ENCODE peak calls at places on chromosomes 16 and 17, in five cellular contexts. Y is K562, A is HCT116, K is GM12878, W is GM23338. T is an unnamed sample.

GRCh38 chr16:20880867-20881866 is 19.0 kb downstream of the DCUN1D3 start:
- DNase-seq in K (no peak), W (no peak), A (no peak), Y (no peak), T (no peak)

GRCh38 chr17:49425004-49425286 is 10.3 kb upstream of the PHB1 start:
- DNase-seq in Y (no peak), A (no peak), K (no peak), W (no peak), T (no peak)

GRCh38 chr16:62664566-62664965 is 628.3 kb upstream of the CDH8 start:
- DNase-seq in K (no peak), A (no peak), Y (no peak), W (peak), T (no peak)

GRCh38 chr17:27081002-27081638 is 212.8 kb upstream of the WSB1 start:
- DNase-seq in A (no peak), W (no peak), Y (no peak), K (no peak), T (no peak)

GRCh38 chr16:76577003-76577402 is 299.8 kb downstream of the CNTNAP4 start:
- DNase-seq in A (no peak), W (no peak), Y (no peak), K (peak), T (no peak)

GRCh38 chr17:35486920-35487727 is 38.6 kb upstream of the SLFN13 start:
- DNase-seq in Y (no peak), A (no peak), W (peak), K (peak), T (no peak)

GRCh38 chr16:67883872-67884261 is 818 bp upstream of the NRN1L start:
- DNase-seq in K (no peak), Y (peak), A (peak), W (peak), T (no peak)

GRCh38 chr16:49528564-49529150 is 155.1 kb downstream of the C16orf78 start:
- DNase-seq in Y (no peak), K (no peak), A (no peak), W (no peak), T (no peak)

GRCh38 chr17:73657473-73658116 is 13.3 kb upstream of the SDK2 start:
- DNase-seq in Y (peak), A (peak), K (no peak), W (peak), T (no peak)

GRCh38 chr16:88816736-88817535 is 5.2 kb upstream of the APRT start:
- DNase-seq in Y (no peak), K (no peak), A (no peak), W (no peak), T (no peak)

GRCh38 chr17:76710863-76711611 is at the start of gene MXRA7:
- DNase-seq in A (no peak), K (no peak), W (peak), Y (peak), T (no peak)

GRCh38 chr17:21042434-21043295 is at the start of gene USP22:
- DNase-seq in K (no peak), Y (no peak), A (no peak), W (no peak), T (no peak)

GRCh38 chr16:85177448-85177846 is 65.2 kb upstream of the CIBAR2 start:
- DNase-seq in A (no peak), K (no peak), W (no peak), Y (no peak), T (no peak)

GRCh38 chr16:27969574-27969973 is 93.9 kb downstream of the GSG1L start:
- DNase-seq in A (no peak), K (no peak), Y (no peak), W (no peak), T (no peak)

GRCh38 chr17:39208893-39209292 is 8.8 kb downstream of the RPL19 start:
- DNase-seq in A (no peak), Y (peak), K (no peak), W (no peak), T (no peak)

GRCh38 chr17:57279432-57279831 is 23.1 kb downstream of the MSI2 start:
- DNase-seq in W (no peak), A (no peak), K (no peak), Y (no peak), T (no peak)

GRCh38 chr16:73232555-73233422 is 184.9 kb upstream of the ZFHX3 start:
- DNase-seq in W (no peak), K (no peak), Y (no peak), A (peak), T (no peak)

GRCh38 chr16:80337786-80338185 is 203.0 kb upstream of the DYNLRB2 start:
- DNase-seq in W (no peak), K (no peak), A (no peak), Y (no peak), T (no peak)

GRCh38 chr16:14301150-14302030 is 230.3 kb downstream of the MRTFB start:
- DNase-seq in W (peak), Y (peak), K (no peak), A (no peak), T (no peak)

DNA sequence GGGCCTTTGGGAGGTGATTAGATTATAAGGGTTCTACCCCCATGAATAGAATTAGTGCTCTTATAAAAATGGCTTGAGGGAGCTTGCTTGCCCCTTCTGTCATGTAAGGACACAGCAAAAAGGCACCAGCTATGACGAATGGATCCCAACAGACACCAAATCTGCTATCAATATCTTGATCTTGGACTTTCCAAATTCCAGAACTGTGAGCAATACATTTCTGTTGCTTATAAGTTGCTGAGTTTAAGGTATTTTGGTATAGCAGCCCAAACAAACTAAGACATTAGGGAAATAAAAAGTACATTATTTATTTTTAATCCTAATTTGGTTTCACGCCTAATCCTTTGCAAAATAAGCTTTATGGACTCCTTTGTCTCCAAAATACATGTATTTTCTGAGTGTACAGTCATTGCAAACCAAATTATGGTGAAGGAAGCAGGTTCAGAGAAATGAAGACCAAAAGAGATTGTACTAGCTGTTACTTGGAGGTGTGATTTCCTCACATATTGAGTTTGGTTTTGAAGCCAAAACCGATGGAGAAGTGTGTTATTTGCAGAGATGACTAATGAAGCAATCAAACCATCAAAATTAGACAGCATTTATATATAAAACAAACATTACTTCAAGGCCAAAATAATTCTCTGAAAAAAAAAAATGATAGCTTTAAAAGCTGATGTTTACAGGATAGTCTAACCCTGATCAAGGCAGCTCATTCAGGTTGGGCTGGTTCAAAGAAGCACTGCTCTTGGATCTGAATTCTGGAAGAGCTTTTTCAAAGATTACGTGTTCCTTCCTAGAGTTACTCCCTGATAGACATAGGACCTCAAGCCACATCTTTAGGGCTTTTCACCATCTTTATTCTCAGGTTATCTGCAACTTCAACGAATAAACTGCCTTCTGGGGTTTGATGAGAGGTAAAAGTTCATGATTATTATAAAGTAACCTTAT is 71.6 kb downstream of the MYO1D start:
- DNase-seq in Y (no peak), A (no peak), K (no peak), W (no peak), T (no peak)
- TF ChIP-seq REST in Y (no peak), A (no peak), K (no peak), W (no peak), T (no peak)

DNA sequence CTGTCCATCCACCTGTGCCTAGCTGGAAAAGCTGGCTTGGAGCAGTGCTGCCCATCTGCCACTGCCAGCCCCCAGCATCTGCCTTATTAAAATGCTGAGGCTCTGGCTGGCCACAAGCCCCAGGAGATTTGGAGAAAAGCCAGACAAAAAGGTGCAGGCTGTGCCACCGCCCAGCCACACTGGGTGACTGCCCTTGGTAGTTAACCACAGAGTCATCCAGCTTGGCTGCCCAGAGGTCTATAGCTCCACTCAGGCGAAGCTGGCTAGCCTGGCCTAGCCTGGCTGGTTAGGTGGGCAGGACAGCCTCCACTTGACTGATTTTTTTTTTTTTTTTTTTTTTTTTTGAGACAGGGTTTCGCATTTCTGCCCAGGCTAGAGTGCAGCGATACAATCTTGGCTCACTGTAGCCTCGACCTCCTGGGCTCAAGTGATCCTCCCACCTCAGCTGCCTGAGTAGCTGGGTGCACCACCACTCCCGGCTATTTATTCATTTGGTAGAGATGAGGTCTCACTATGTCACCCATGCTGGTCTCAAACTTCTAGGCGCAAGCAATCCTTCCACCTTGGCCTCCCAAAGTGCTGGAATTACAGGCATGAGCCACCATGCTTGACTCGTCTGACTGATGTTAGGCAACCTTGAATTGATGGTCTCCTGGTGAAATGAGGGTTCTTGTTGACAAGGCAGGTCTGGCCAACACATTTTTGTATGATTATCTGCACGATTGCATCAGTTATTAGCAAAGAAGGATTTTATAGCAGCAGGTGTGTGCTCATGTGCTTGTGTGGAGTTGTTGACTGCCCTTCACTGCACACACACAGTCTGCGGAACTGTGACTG is 103.8 kb downstream of the RAB11FIP4 start:
- DNase-seq in A (no peak), K (no peak), Y (no peak), W (no peak), T (no peak)
- TF ChIP-seq POLR2AphosphoS5 in A (no peak), K (no peak), Y (no peak), W (no peak), T (no peak)

GRCh38 chr17:4230142-4230541 is 33.6 kb downstream of the ANKFY1 start:
- DNase-seq in Y (no peak), W (peak), A (peak), K (no peak), T (no peak)
- TF ChIP-seq REST in Y (no peak), W (no peak), A (no peak), K (no peak), T (no peak)

GRCh38 chr17:7240375-7240774 is 1.1 kb upstream of the PHF23 start:
- DNase-seq in Y (no peak), W (no peak), K (no peak), A (no peak), T (no peak)

GRCh38 chr17:7238418-7239090 is 703 bp downstream of the PHF23 start:
- DNase-seq in A (no peak), K (no peak), Y (peak), W (no peak), T (no peak)

GRCh38 chr17:7237761-7238417 is 1.4 kb downstream of the PHF23 start:
- DNase-seq in Y (peak), W (peak), K (no peak), A (no peak), T (no peak)

GRCh38 chr17:7241047-7241733 is 1.1 kb downstream of the GABARAP start:
- DNase-seq in K (no peak), A (no peak), W (no peak), Y (no peak), T (no peak)

GRCh38 chr17:7239091-7240027 is at the start of gene PHF23:
- DNase-seq in Y (peak), K (peak), W (peak), A (peak), T (peak)
- TF ChIP-seq POLR2AphosphoS5 in Y (peak), K (no peak), W (peak), A (peak), T (peak)

GRCh38 chr16:12626411-12626810 is 177.3 kb downstream of the CPPED1 start:
- DNase-seq in Y (no peak), W (no peak), K (no peak), A (no peak), T (no peak)

GRCh38 chr16:12625716-12626115 is 178.0 kb downstream of the CPPED1 start:
- DNase-seq in K (no peak), W (no peak), A (no peak), Y (no peak), T (no peak)

GRCh38 chr16:12629271-12629670 is 174.4 kb downstream of the CPPED1 start:
- DNase-seq in Y (no peak), W (no peak), K (no peak), A (no peak), T (no peak)

GRCh38 chr16:12627394-12627793 is 176.3 kb downstream of the CPPED1 start:
- DNase-seq in K (no peak), W (no peak), Y (no peak), A (no peak), T (no peak)

GRCh38 chr16:12628526-12628925 is 175.2 kb downstream of the CPPED1 start:
- DNase-seq in Y (no peak), A (no peak), K (no peak), W (no peak), T (no peak)
- TF ChIP-seq REST in Y (no peak), A (no peak), K (no peak), W (no peak), T (no peak)

GRCh38 chr17:43453331-43453812 is 30.4 kb upstream of the DHX8 start:
- DNase-seq in W (no peak), K (no peak), A (no peak), Y (no peak), T (no peak)
- TF ChIP-seq POLR2AphosphoS5 in W (no peak), K (no peak), A (no peak), Y (no peak), T (no peak)

GRCh38 chr17:79622201-79622601 is 11.3 kb upstream of the RBFOX3 start:
- DNase-seq in A (no peak), K (no peak), W (no peak), Y (no peak), T (no peak)
- TF ChIP-seq REST in A (no peak), K (no peak), W (no peak), Y (no peak), T (no peak)

GRCh38 chr17:7436556-7437368 is 1.5 kb downstream of the TMEM102 start:
- DNase-seq in A (peak), W (peak), K (no peak), Y (no peak), T (peak)
- TF ChIP-seq POLR2AphosphoS5 in A (peak), W (peak), K (no peak), Y (no peak), T (peak)

GRCh38 chr17:81804559-81805399 is 829 bp downstream of the GCGR start:
- DNase-seq in W (peak), A (no peak), Y (no peak), K (no peak), T (no peak)

GRCh38 chr17:81802048-81802758 is 1.7 kb upstream of the GCGR start:
- DNase-seq in A (no peak), W (no peak), K (no peak), Y (no peak), T (no peak)

GRCh38 chr17:81803728-81804558 is at the start of gene GCGR:
- DNase-seq in W (peak), Y (peak), K (no peak), A (no peak), T (no peak)

GRCh38 chr17:81801327-81801726 is 2.6 kb upstream of the GCGR start:
- DNase-seq in A (no peak), W (no peak), K (no peak), Y (no peak), T (no peak)

DNA sequence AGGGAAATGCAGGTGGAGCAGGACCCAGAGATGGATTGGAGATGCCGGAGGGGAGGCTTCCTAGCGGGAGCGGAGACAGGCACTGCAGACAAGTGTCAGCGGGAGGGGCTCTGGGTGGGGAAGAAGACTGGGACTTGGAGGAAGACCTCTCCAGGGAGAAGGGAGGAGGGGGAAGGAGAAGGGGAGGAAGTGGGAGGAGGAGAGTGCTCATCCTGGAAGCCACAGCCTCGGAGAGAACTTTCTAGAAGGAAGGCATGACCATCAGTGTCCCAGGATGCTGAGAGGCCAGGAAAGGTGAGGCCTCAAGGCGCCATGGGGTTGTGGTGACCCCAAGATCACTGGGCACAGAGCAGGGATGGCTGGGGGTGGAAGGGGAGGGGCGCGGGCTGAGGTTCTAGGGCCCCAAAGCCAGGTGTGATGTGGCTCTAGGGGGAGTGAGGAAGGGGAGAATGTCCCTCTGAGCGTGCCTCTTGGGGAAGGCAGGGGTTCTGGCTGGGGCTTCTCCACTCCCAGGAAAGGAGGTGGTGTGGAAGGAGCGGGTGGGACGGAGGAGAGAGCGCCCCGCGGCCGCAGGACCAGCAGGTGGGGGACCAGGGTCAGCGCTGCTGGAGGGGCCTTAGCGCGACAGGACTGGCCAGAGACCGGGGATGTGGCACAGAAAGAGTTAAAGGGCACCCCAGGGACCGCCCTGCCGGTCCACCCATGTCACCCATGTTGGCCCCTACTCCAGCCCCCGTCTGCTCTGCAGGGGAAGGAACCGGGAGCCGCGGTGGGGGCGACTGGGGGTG is 900 bp upstream of the GCGR start:
- DNase-seq in W (peak), K (no peak), A (no peak), Y (no peak), T (no peak)
- TF ChIP-seq REST in W (no peak), K (no peak), A (no peak), Y (no peak), T (no peak)

T was measured in Panc1.